ENCODE peak calls at places on chromosomes 5 and 9, in ten cellular contexts. V is uterus, X is ovary, A is tibial nerve, P is thyroid gland, C is A549, Y is prostate gland, T is heart left ventricle, S is adrenal gland, I is transverse colon. J is an unnamed sample. For H3K4me1, the result is how much of the 10 kb centered on the place peaks cover.

GRCh38 chr9:76371901-76372300 is 22.3 kb downstream of the RFK start:
- DNase-seq in Y (no peak), X (no peak), S (no peak), C (no peak), V (no peak), P (no peak), T (no peak), A (no peak), I (no peak), J (no peak)

GRCh38 chr9:98180996-98181395 is 11.4 kb downstream of the CORO2A start:
- DNase-seq in A (no peak), T (no peak), Y (no peak), P (no peak), X (no peak), C (no peak), S (no peak), I (no peak), V (no peak), J (no peak)

GRCh38 chr5:134659456-134659855 is 10.9 kb downstream of the SEC24A start:
- DNase-seq in P (no peak), V (no peak), X (no peak), T (no peak), C (no peak), I (no peak), S (no peak), Y (no peak), A (no peak), J (no peak)

GRCh38 chr5:82352146-82352791 is 74.1 kb upstream of the RPS23 start:
- DNase-seq in C (no peak), Y (no peak), P (no peak), X (no peak), T (no peak), V (no peak), A (no peak), I (no peak), S (no peak), J (no peak)

GRCh38 chr5:180172447-180173197 is 36.4 kb downstream of the RASGEF1C start:
- DNase-seq in V (no peak), A (peak), C (no peak), I (no peak), X (peak), P (no peak), T (no peak), Y (no peak), S (peak), J (no peak)

GRCh38 chr5:1294839-1295649 is at the start of gene TERT:
- DNase-seq in Y (no peak), V (no peak), C (peak), T (no peak), S (no peak), X (no peak), P (no peak), I (peak), A (no peak), J (no peak)

GRCh38 chr9:131624636-131625241 is 79.4 kb downstream of the PRRT1B start:
- DNase-seq in C (no peak), S (no peak), A (peak), V (no peak), I (no peak), T (peak), P (no peak), X (no peak), Y (no peak), J (peak)

GRCh38 chr9:98518556-98518955 is 190.2 kb downstream of the GABBR2 start:
- DNase-seq in X (no peak), I (no peak), P (peak), S (no peak), T (no peak), Y (no peak), V (no peak), C (no peak), A (no peak), J (no peak)

GRCh38 chr5:66757219-66757833 is 161.1 kb downstream of the MAST4 start:
- DNase-seq in A (no peak), S (peak), T (peak), V (no peak), C (peak), I (peak), Y (peak), P (peak), X (peak), J (peak)

GRCh38 chr5:5359623-5360022 is 62.9 kb upstream of the ICE1 start:
- DNase-seq in T (no peak), Y (no peak), S (no peak), A (no peak), C (no peak), P (no peak), X (no peak), V (no peak), I (no peak), J (no peak)

GRCh38 chr5:60494144-60494543 is 205.8 kb downstream of the DEPDC1B start:
- DNase-seq in S (no peak), Y (no peak), T (no peak), I (no peak), V (no peak), X (no peak), C (no peak), P (no peak), A (no peak), J (no peak)

GRCh38 chr5:79183011-79183410 is 52.9 kb upstream of the JMY start:
- DNase-seq in T (no peak), P (no peak), X (no peak), A (no peak), S (no peak), Y (no peak), I (no peak), V (no peak), C (no peak), J (no peak)

GRCh38 chr9:130200038-130200979 is 28.1 kb downstream of the NCS1 start:
- DNase-seq in C (no peak), V (no peak), A (no peak), T (no peak), P (peak), S (no peak), I (no peak), Y (no peak), X (no peak), J (no peak)

GRCh38 chr9:131817627-131818026 is 77.8 kb upstream of the RAPGEF1 start:
- DNase-seq in S (no peak), C (peak), Y (no peak), P (no peak), A (no peak), X (no peak), V (no peak), T (no peak), I (no peak), J (no peak)

GRCh38 chr5:6158974-6159863 is 219.1 kb downstream of the MED10 start:
- DNase-seq in I (no peak), P (no peak), Y (no peak), T (no peak), V (no peak), X (no peak), A (no peak), S (peak), C (peak), J (no peak)

GRCh38 chr5:180739958-180740357 is at the start of gene OR2Y1:
- DNase-seq in P (no peak), I (no peak), Y (no peak), S (no peak), V (no peak), C (no peak), X (no peak), T (no peak), A (no peak), J (no peak)

GRCh38 chr9:121272401-121272948 is 4.5 kb downstream of the GSN start:
- DNase-seq in V (no peak), C (no peak), I (no peak), S (no peak), P (no peak), A (no peak), X (no peak), Y (no peak), T (no peak), J (no peak)

GRCh38 chr9:79896390-79896789 is 324.6 kb downstream of the TLE4 start:
- DNase-seq in C (no peak), X (no peak), Y (no peak), S (no peak), P (no peak), A (no peak), T (no peak), V (no peak), I (no peak), J (no peak)

GRCh38 chr9:106956971-106957370 is 94.0 kb downstream of the ZNF462 start:
- DNase-seq in C (no peak), I (no peak), S (no peak), V (no peak), A (no peak), Y (no peak), X (no peak), T (no peak), P (no peak), J (no peak)

GRCh38 chr5:142151436-142152382 is 43.1 kb downstream of the NDFIP1 start:
- DNase-seq in V (peak), I (peak), P (peak), C (peak), T (peak), Y (peak), S (peak), X (no peak), A (peak), J (peak)

GRCh38 chr5:78569441-78569840 is 79.1 kb downstream of the LHFPL2 start:
- DNase-seq in A (peak), S (peak), P (peak), I (peak), V (peak), C (no peak), T (peak), X (peak), Y (peak), J (peak)

GRCh38 chr5:31948006-31948405 is 226.1 kb downstream of the GOLPH3 start:
- DNase-seq in V (no peak), C (no peak), S (no peak), P (no peak), I (no peak), T (no peak), A (no peak), X (no peak), Y (peak), J (no peak)

GRCh38 chr5:77630246-77631165 is 8.0 kb downstream of the OTP start:
- DNase-seq in P (peak), X (no peak), T (no peak), Y (no peak), A (no peak), V (no peak), C (peak), S (peak), I (peak), J (peak)

GRCh38 chr5:175829718-175830585 is 41.4 kb upstream of the CPLX2 start:
- DNase-seq in A (no peak), S (no peak), C (no peak), V (no peak), Y (no peak), I (no peak), T (no peak), X (no peak), P (no peak), J (no peak)

GRCh38 chr5:5298841-5299543 is 123.5 kb upstream of the ICE1 start:
- DNase-seq in I (no peak), C (no peak), S (no peak), T (no peak), V (no peak), A (no peak), P (no peak), Y (no peak), X (no peak), J (no peak)

DNA sequence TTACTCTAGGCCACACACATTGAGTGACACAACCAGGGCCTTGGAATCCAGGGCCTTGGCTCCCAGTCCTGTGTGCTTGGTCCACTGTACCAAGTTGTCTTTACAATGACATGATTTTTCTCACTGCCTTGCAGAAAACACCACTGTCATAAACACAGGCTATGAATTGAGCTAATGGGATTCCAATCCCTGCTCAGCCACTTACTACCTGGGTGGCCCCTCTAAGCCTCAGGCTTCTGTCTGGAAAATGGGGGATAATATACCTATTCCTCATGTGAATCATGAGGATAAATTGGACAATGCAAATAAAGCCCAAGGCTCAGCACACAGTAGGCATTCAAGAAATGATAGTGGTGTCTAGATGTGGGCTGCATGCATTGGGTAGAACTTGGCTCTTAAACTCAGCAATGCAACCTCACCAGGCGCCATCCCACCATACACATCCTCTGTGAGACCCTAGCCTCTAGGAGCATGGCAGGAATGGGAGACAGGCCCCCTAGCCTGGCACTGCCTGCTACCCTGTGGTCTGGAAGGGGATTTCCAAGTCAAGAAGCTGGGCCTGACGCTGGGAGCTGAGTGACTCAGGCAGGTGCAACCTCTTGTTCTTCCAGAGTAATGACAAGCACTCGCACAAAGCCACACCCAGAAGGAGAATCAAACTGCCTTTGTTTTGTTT is 2.3 kb upstream of the TNIP1 start:
- DNase-seq in C (peak), T (no peak), P (peak), X (no peak), I (peak), V (no peak), S (no peak), A (no peak), Y (no peak), J (no peak)
- H3K4me1 ChIP-seq in C (half or more), T (half or more), P (half or more), X (under half), I (half or more), V (under half), S (under half), A (under half), Y (under half), J (half or more)

DNA sequence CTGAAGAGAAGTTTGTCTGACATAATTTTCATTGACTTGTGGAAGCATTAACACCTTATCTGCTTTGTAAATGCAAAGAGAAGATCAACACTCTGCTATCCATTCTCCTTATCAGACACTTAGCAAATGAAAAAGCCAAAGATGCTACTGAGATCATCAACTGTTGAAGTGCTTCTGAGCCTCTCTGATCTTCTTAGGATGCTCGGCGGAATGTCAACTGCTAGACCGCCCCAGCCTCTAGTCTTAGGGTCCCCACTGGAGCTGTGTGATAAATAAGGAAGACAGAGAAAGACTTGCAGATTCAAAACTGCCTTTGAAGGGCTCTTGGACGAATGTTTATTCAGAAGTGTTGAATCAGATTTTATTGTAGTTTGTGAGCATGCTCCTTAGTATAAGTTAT is 198.0 kb downstream of the DIRAS2 start:
- DNase-seq in Y (no peak), T (no peak), P (no peak), C (no peak), I (no peak), S (no peak), V (no peak), A (no peak), X (no peak), J (no peak)
- H3K27ac ChIP-seq in Y (no peak), T (no peak), P (no peak), C (no peak), I (no peak), S (no peak), V (no peak), A (no peak), X (no peak), J (no peak)

DNA sequence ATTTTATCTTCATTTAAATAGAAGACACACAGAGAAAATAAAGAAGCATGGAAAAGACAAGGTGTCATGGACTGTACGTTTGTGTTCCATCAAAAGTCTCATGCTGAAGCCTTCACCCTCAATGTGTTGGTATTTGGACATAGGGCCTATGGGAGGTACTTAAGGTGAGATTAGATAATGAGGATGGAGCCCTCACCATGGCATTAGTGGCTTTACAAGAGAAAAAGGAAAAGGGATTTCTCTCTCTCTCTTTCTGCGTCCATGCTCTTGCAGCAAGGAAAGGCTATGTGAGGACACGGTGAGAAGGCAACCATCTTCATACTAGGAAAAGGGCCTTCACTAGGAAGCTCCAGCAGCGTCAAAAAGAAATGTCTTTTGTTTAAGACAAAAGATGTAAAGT is 797.0 kb upstream of the CDH10 start:
- DNase-seq in S (no peak), I (no peak), P (no peak), T (no peak), A (no peak), X (no peak), C (no peak), V (no peak), Y (no peak), J (no peak)
- TF ChIP-seq POLR2A in S (no peak), I (no peak), P (no peak), T (no peak), A (no peak), X (no peak), C (no peak), V (no peak), Y (no peak), J (no peak)

GRCh38 chr9:91937031-91937430 is 13.0 kb downstream of the ROR2 start:
- DNase-seq in T (no peak), P (no peak), C (no peak), A (no peak), I (no peak), S (no peak), Y (no peak), V (no peak), X (no peak), J (no peak)
- H3K4me1 ChIP-seq in T (under half), P (under half), C (under half), A (under half), I (under half), S (under half), Y (under half), V (under half), X (under half), J (under half)

DNA sequence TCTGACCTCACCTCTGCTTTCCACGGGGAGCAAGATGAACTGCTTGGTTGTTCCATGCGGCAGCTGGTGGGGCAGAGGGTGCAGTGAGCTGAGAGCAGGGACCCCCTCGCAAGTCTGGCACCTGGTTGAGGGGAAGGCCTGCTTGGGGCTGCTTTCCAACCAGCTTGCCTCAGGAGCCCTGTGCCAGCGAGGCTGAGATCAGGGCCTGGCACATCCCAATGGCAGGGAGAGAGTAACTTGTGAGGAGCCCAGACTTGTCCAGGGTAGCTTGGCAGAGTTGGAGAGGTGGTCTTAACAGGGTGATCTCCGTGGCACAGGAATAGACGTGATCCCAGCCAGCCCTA is 68.9 kb downstream of the IQGAP2 start:
- DNase-seq in V (no peak), A (no peak), P (no peak), I (no peak), Y (no peak), C (no peak), T (no peak), S (no peak), X (no peak), J (no peak)
- H3K27ac ChIP-seq in V (no peak), A (no peak), P (no peak), I (peak), Y (no peak), C (peak), T (no peak), S (no peak), X (no peak), J (no peak)

DNA sequence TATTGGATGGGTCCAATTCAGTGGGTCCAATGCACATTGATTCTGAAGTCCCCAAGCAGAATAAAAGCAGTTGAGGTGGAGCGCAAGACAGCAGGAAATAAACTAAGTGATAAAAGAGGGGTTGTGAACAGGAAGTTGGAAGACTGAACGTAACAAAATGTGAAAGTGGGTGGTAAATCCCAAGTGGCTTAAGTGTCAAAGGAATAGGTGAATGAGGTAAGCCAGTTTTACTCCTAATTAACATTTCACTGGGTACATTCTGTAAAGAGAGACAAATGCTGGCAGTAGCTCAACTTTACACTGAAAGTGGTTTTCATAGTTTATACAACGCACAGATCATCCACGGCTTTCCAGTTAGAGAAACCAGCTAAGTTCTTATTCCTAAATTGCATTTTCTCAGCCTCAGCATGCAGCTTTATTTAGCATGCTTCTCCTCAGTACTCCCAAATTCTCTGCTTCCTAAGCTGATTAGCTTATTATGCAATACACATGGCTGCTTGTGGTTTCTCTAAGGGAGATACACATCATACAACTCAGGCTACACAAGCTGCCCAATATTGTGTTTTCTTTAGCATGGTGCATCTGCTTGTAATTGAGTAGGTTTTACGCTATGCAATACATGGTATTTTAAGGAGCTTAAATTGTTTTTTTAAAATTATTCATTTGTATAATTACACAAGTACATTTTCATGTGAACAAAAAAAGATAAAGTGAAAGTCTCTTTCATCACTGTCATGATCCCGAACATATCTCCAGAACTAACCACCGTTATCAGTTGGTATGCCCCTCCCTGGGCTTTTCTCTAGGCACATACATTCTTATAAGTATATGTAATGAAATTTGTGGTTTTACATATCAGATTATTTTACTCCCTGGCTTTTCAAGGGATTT is 34.2 kb upstream of the HSD17B4 start:
- DNase-seq in X (no peak), S (no peak), P (no peak), V (no peak), A (no peak), Y (no peak), T (no peak), I (no peak), C (no peak), J (no peak)
- TF ChIP-seq POLR2A in X (no peak), S (no peak), P (no peak), V (no peak), A (no peak), Y (no peak), T (no peak), I (no peak), C (no peak), J (no peak)

GRCh38 chr9:68515304-68516017 is 25.2 kb downstream of the TMEM252 start:
- DNase-seq in V (no peak), T (no peak), A (no peak), C (no peak), S (no peak), P (no peak), X (no peak), Y (peak), I (peak), J (no peak)
- H3K4me1 ChIP-seq in V (under half), T (under half), A (under half), C (under half), S (under half), P (under half), X (under half), Y (under half), I (under half), J (under half)

GRCh38 chr5:38871790-38872551 is 26.2 kb downstream of the OSMR start:
- DNase-seq in S (no peak), I (no peak), X (no peak), Y (no peak), V (no peak), A (no peak), T (peak), C (peak), P (no peak), J (no peak)
- H3K27ac ChIP-seq in S (no peak), I (peak), X (no peak), Y (no peak), V (peak), A (no peak), T (no peak), C (peak), P (no peak), J (no peak)

GRCh38 chr9:136945333-136946227 is 537 bp downstream of the C8G start:
- DNase-seq in A (no peak), V (no peak), P (no peak), C (no peak), T (no peak), X (no peak), I (no peak), S (no peak), Y (no peak), J (no peak)
- TF ChIP-seq POLR2A in A (no peak), V (no peak), P (no peak), C (no peak), T (no peak), X (no peak), I (no peak), S (no peak), Y (no peak), J (no peak)

J was measured in body of pancreas.